ENCODE peak calls at places on chromosomes 4 and X, in eight cellular contexts. W, C, F, O, T, X, N and G are unnamed samples. For H3K4me1 and H3K36me3, the result is how much of the 10 kb centered on the place peaks cover.

GRCh38 chrX:23505531-23506303 is 161.6 kb upstream of the PRDX4 start:
- DNase-seq in W (no peak), C (no peak), F (no peak), O (no peak), T (no peak), X (peak), N (no peak), G (no peak)

GRCh38 chr4:182320092-182320491 is 76.9 kb downstream of the TENM3 start:
- DNase-seq in W (no peak), C (no peak), F (no peak), O (no peak), T (no peak), X (no peak), N (no peak), G (no peak)

GRCh38 chr4:15006416-15007024 is 4.2 kb downstream of the CPEB2 start:
- DNase-seq in W (no peak), C (no peak), F (no peak), O (peak), T (no peak), X (no peak), N (no peak), G (no peak)

GRCh38 chr4:147334478-147334877 is 146.4 kb upstream of the EDNRA start:
- DNase-seq in W (no peak), C (no peak), F (no peak), O (peak), T (no peak), X (no peak), N (no peak), G (no peak)

GRCh38 chrX:17098516-17099247 is 152.2 kb downstream of the REPS2 start:
- DNase-seq in W (no peak), C (no peak), F (no peak), O (no peak), T (no peak), X (no peak), N (no peak), G (no peak)

GRCh38 chrX:18887177-18887820 is 96.6 kb downstream of the PHKA2 start:
- DNase-seq in W (peak), C (no peak), F (no peak), O (peak), T (no peak), X (no peak), N (peak), G (peak)

GRCh38 chr4:159723341-159724048 is 620.6 kb downstream of the RAPGEF2 start:
- DNase-seq in W (no peak), C (no peak), F (no peak), O (no peak), T (no peak), X (no peak), N (no peak), G (no peak)

GRCh38 chr4:41796545-41797210 is 48.2 kb upstream of the PHOX2B start:
- DNase-seq in W (no peak), C (no peak), F (no peak), O (no peak), T (no peak), X (peak), N (no peak), G (no peak)

GRCh38 chr4:54165438-54165837 is 63.7 kb upstream of the PDGFRA start:
- DNase-seq in W (no peak), C (no peak), F (no peak), O (peak), T (no peak), X (no peak), N (no peak), G (peak)

GRCh38 chrX:102840871-102841705 is 96.0 kb upstream of the RAB40AL start:
- DNase-seq in W (no peak), C (no peak), F (no peak), O (peak), T (no peak), X (peak), N (no peak), G (no peak)

GRCh38 chr4:99029852-99030251 is 34.3 kb downstream of the METAP1 start:
- DNase-seq in W (no peak), C (no peak), F (no peak), O (no peak), T (no peak), X (no peak), N (no peak), G (no peak)

GRCh38 chrX:100995469-100995868 is 26.0 kb downstream of the ARL13A start:
- DNase-seq in W (no peak), C (no peak), F (no peak), O (peak), T (no peak), X (no peak), N (no peak), G (no peak)

GRCh38 chr4:64584981-64585557 is 175.8 kb upstream of the TECRL start:
- DNase-seq in W (no peak), C (no peak), F (no peak), O (peak), T (no peak), X (peak), N (no peak), G (peak)

GRCh38 chr4:130640583-130640982 is 1544.6 kb downstream of the C4orf33 start:
- DNase-seq in W (no peak), C (no peak), F (no peak), O (no peak), T (no peak), X (no peak), N (no peak), G (no peak)

GRCh38 chr4:143336828-143337599 is at the start of gene GAB1:
- DNase-seq in W (peak), C (peak), F (peak), O (peak), T (peak), X (peak), N (peak), G (peak)

GRCh38 chr4:69760455-69760854 is at the start of gene SULT1B1:
- DNase-seq in W (no peak), C (no peak), F (no peak), O (peak), T (no peak), X (no peak), N (peak), G (no peak)

GRCh38 chr4:19944251-19944650 is 307.5 kb upstream of the SLIT2 start:
- DNase-seq in W (no peak), C (no peak), F (no peak), O (no peak), T (no peak), X (no peak), N (no peak), G (no peak)

GRCh38 chr4:189046642-189047041 is 894.0 kb upstream of the FRG1 start:
- DNase-seq in W (no peak), C (no peak), F (no peak), O (no peak), T (no peak), X (no peak), N (no peak), G (no peak)

GRCh38 chr4:79232555-79232954 is 93.3 kb downstream of the NAA11 start:
- DNase-seq in W (no peak), C (no peak), F (no peak), O (peak), T (no peak), X (no peak), N (no peak), G (no peak)

GRCh38 chr4:24244663-24245519 is 339.5 kb downstream of the DHX15 start:
- DNase-seq in W (no peak), C (no peak), F (no peak), O (peak), T (no peak), X (peak), N (no peak), G (no peak)

GRCh38 chrX:651922-652775 is 21.6 kb downstream of the SHOX start:
- DNase-seq in W (peak), C (no peak), F (no peak), O (no peak), T (no peak), X (peak), N (no peak), G (no peak)

GRCh38 chr4:76256968-76257367 is 5.4 kb downstream of the FAM47E start:
- DNase-seq in W (no peak), C (no peak), F (no peak), O (no peak), T (no peak), X (no peak), N (no peak), G (no peak)

GRCh38 chr4:5760246-5760645 is 49.2 kb downstream of the EVC start:
- DNase-seq in W (no peak), C (no peak), F (no peak), O (no peak), T (no peak), X (no peak), N (no peak), G (no peak)

GRCh38 chrX:73916489-73916888 is 353.5 kb downstream of the CHIC1 start:
- DNase-seq in W (no peak), C (no peak), F (no peak), O (no peak), T (no peak), X (no peak), N (no peak), G (no peak)

GRCh38 chrX:105260291-105261043 is 40.0 kb upstream of the TEX13A start:
- DNase-seq in W (peak), C (no peak), F (no peak), O (no peak), T (peak), X (no peak), N (no peak), G (no peak)

GRCh38 chrX:68942141-68942540 is 113.3 kb downstream of the EFNB1 start:
- DNase-seq in W (no peak), C (peak), F (no peak), O (no peak), T (no peak), X (no peak), N (peak), G (no peak)

GRCh38 chrX:68944211-68944610 is 115.4 kb downstream of the EFNB1 start:
- DNase-seq in W (no peak), C (no peak), F (no peak), O (no peak), T (no peak), X (no peak), N (peak), G (no peak)

GRCh38 chrX:68941385-68941952 is 112.6 kb downstream of the EFNB1 start:
- DNase-seq in W (no peak), C (no peak), F (no peak), O (peak), T (no peak), X (no peak), N (peak), G (no peak)

GRCh38 chrX:68940601-68941000 is 111.8 kb downstream of the EFNB1 start:
- DNase-seq in W (no peak), C (no peak), F (no peak), O (no peak), T (no peak), X (no peak), N (peak), G (no peak)

GRCh38 chrX:68942797-68943196 is 114.0 kb downstream of the EFNB1 start:
- DNase-seq in W (no peak), C (no peak), F (no peak), O (no peak), T (no peak), X (no peak), N (peak), G (no peak)
- H3K4me1 ChIP-seq in W (under half), C (under half), F (under half), O (under half), T (under half), X (under half), N (under half), G (under half)

GRCh38 chr4:184513802-184514120 is 39.4 kb upstream of the IRF2 start:
- DNase-seq in W (no peak), C (no peak), F (no peak), O (no peak), T (no peak), X (no peak), N (no peak), G (no peak)
- H3K36me3 ChIP-seq in W (under half), C (under half), F (under half), O (under half), T (under half), X (under half), N (under half), G (under half)

GRCh38 chrX:71622347-71623104 is 4.2 kb upstream of the CXCR3 start:
- DNase-seq in W (peak), C (peak), F (peak), O (peak), T (peak), X (peak), N (peak), G (peak)
- H3K4me1 ChIP-seq in W (under half), C (under half), F (under half), O (under half), T (under half), X (under half), N (under half), G (under half)

GRCh38 chr4:102606846-102607440 is 105.8 kb downstream of the NFKB1 start:
- DNase-seq in W (no peak), C (peak), F (no peak), O (no peak), T (no peak), X (no peak), N (no peak), G (no peak)
- H3K36me3 ChIP-seq in W (under half), C (under half), F (under half), O (under half), T (under half), X (under half), N (under half), G (under half)

GRCh38 chr4:85697864-85698263 is 222.9 kb downstream of the ARHGAP24 start:
- DNase-seq in W (no peak), C (no peak), F (no peak), O (no peak), T (no peak), X (no peak), N (no peak), G (no peak)

GRCh38 chr4:85700362-85700761 is 225.4 kb downstream of the ARHGAP24 start:
- DNase-seq in W (no peak), C (no peak), F (no peak), O (no peak), T (no peak), X (no peak), N (no peak), G (no peak)

GRCh38 chr4:85707591-85707990 is 232.6 kb downstream of the ARHGAP24 start:
- DNase-seq in W (no peak), C (no peak), F (no peak), O (peak), T (no peak), X (no peak), N (no peak), G (no peak)

GRCh38 chr4:85701881-85702321 is 227.0 kb downstream of the ARHGAP24 start:
- DNase-seq in W (no peak), C (no peak), F (no peak), O (peak), T (no peak), X (no peak), N (no peak), G (no peak)

DNA sequence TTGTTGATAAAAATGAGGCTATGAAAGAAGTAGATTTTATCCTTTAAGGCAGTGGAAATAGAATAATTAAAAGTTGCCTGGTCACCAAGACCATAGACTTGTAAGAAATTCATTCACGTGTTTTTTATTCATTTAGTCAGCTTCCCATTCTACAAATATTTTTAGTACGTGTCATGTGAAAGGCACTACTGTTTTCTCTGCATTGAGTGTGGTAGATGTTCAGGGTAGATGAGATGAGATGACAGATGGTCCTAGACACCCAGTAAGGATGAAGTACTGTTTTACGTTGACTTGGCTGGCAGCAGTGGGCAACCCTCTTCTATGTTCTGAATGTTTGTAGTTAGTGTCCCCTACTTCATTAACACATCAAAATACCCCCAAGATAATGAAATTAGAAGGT is 228.1 kb downstream of the ARHGAP24 start:
- DNase-seq in W (no peak), C (no peak), F (no peak), O (peak), T (no peak), X (no peak), N (no peak), G (no peak)
- H3K4me1 ChIP-seq in W (under half), C (under half), F (under half), O (under half), T (under half), X (under half), N (under half), G (under half)

GRCh38 chr4:56007154-56007553 is 58.4 kb downstream of the CEP135 start:
- DNase-seq in W (no peak), C (no peak), F (no peak), O (peak), T (no peak), X (peak), N (no peak), G (no peak)

GRCh38 chr4:56003606-56004005 is 54.9 kb downstream of the CEP135 start:
- DNase-seq in W (no peak), C (no peak), F (no peak), O (no peak), T (no peak), X (no peak), N (no peak), G (no peak)

GRCh38 chr4:56004235-56004634 is 55.5 kb downstream of the CEP135 start:
- DNase-seq in W (no peak), C (no peak), F (no peak), O (no peak), T (no peak), X (no peak), N (no peak), G (no peak)
- H3K36me3 ChIP-seq in W (under half), C (under half), F (under half), O (under half), T (under half), X (under half), N (under half), G (under half)